ENCODE peak calls at places on chromosome 6, in seven cellular contexts. J is HepG2; W is left ventricle myocardium inferior; K is heart left ventricle; D is CD8-positive, alpha-beta T cell; S is thyroid gland; T is tibial artery. Y is an unnamed sample. For H3K4me1, the result is how much of the 10 kb centered on the place peaks cover.

GRCh38 chr6:110628330-110628729 is 151.9 kb upstream of the SLC22A16 start:
- DNase-seq in J (no peak), W (no peak), K (no peak), D (no peak), S (no peak), T (no peak), Y (no peak)

GRCh38 chr6:169087436-169088046 is 166.1 kb downstream of the THBS2 start:
- DNase-seq in J (no peak), W (no peak), K (no peak), D (no peak), S (no peak), T (no peak), Y (no peak)

GRCh38 chr6:19945843-19946358 is 108.7 kb downstream of the ID4 start:
- DNase-seq in J (no peak), W (no peak), K (no peak), D (no peak), S (no peak), T (no peak), Y (peak)

GRCh38 chr6:18242062-18242851 is 22.1 kb downstream of the DEK start:
- DNase-seq in J (peak), W (no peak), K (no peak), D (no peak), S (no peak), T (no peak), Y (no peak)

GRCh38 chr6:125332664-125333063 is 30.9 kb upstream of the HDDC2 start:
- DNase-seq in J (no peak), W (no peak), K (no peak), D (no peak), S (no peak), T (no peak), Y (no peak)

GRCh38 chr6:32131439-32131948 is 1.4 kb upstream of the FKBPL start:
- DNase-seq in J (no peak), W (no peak), K (no peak), D (no peak), S (no peak), T (no peak), Y (no peak)

GRCh38 chr6:119002069-119002468 is 67.1 kb upstream of the MCM9 start:
- DNase-seq in J (no peak), W (no peak), K (no peak), D (no peak), S (no peak), T (no peak), Y (no peak)

GRCh38 chr6:130848945-130849344 is 21.7 kb downstream of the SMLR1 start:
- DNase-seq in J (no peak), W (no peak), K (no peak), D (no peak), S (no peak), T (no peak), Y (no peak)

GRCh38 chr6:12749531-12750379 is 33.2 kb downstream of the PHACTR1 start:
- DNase-seq in J (no peak), W (no peak), K (no peak), D (no peak), S (no peak), T (no peak), Y (no peak)

GRCh38 chr6:72286911-72287311 is 335.0 kb upstream of the KCNQ5 start:
- DNase-seq in J (no peak), W (no peak), K (no peak), D (no peak), S (no peak), T (no peak), Y (no peak)

GRCh38 chr6:124741341-124741740 is 220.9 kb upstream of the RNF217 start:
- DNase-seq in J (no peak), W (no peak), K (no peak), D (no peak), S (no peak), T (no peak), Y (no peak)

GRCh38 chr6:151784441-151785214 is 22.9 kb upstream of the ESR1 start:
- DNase-seq in J (no peak), W (no peak), K (no peak), D (no peak), S (no peak), T (no peak), Y (no peak)

GRCh38 chr6:164107297-164107995 is 692.9 kb downstream of the QKI start:
- DNase-seq in J (no peak), W (no peak), K (no peak), D (no peak), S (no peak), T (no peak), Y (no peak)

GRCh38 chr6:161830866-161831600 is 557.2 kb upstream of the AGPAT4 start:
- DNase-seq in J (no peak), W (no peak), K (no peak), D (no peak), S (no peak), T (no peak), Y (no peak)

GRCh38 chr6:52494298-52495072 is 74.3 kb downstream of the EFHC1 start:
- DNase-seq in J (no peak), W (no peak), K (no peak), D (no peak), S (no peak), T (no peak), Y (no peak)

GRCh38 chr6:52423448-52423847 is 3.3 kb downstream of the EFHC1 start:
- DNase-seq in J (no peak), W (no peak), K (no peak), D (no peak), S (no peak), T (no peak), Y (no peak)

GRCh38 chr6:139334791-139335446 is 39.5 kb downstream of the CITED2 start:
- DNase-seq in J (no peak), W (no peak), K (no peak), D (no peak), S (no peak), T (no peak), Y (no peak)

GRCh38 chr6:108074057-108074358 is 533 bp downstream of the OSTM1 start:
- DNase-seq in J (peak), W (no peak), K (no peak), D (no peak), S (no peak), T (peak), Y (no peak)

GRCh38 chr6:42295181-42295580 is 77.5 kb upstream of the MRPS10 start:
- DNase-seq in J (no peak), W (no peak), K (no peak), D (no peak), S (no peak), T (no peak), Y (no peak)

DNA sequence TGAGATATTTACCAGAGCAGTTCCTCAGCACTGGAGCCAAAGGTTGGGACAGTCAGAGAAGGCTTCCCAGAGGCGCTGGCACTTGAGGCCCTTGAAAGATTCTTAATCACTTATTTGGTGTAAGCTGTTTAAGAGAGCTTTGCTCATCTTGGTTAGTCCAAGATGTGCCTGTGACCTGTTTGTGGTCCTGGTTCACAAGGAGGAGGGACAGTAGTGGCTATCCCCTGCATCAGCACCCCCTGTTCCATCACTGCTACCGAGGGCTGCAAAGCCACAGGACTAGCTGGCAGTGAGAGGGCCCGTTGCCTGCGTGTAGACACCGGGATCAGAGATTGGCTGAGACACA is 35.7 kb downstream of the VEGFA start:
- DNase-seq in J (peak), W (no peak), K (no peak), D (no peak), S (no peak), T (no peak), Y (no peak)
- H3K4me1 ChIP-seq in J (half or more), W (under half), K (under half), D (under half), S (under half), T (under half), Y (under half)

DNA sequence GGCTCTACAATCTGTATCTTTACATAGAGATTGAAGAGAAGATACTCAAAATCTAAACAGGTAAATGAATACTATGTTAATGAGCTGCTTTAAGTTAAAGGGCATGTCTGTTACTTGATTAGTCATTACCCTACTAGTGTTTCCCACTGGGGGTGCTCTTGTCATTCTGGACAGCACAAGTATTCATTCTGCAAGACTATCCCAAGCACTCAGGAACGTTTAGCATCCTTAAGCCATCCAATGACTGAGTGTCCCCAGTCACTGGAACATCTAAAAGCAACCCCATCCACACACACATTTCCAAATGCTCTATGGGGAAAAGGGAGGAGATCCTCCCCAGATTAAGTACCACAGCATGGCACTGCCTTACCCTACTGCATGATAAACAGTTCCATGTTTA is 25.7 kb downstream of the EZR start:
- DNase-seq in J (peak), W (no peak), K (no peak), D (no peak), S (no peak), T (no peak), Y (no peak)
- H3K4me1 ChIP-seq in J (under half), W (half or more), K (under half), D (half or more), S (half or more), T (under half), Y (under half)

GRCh38 chr6:111663232-111663631 is 57.6 kb upstream of the TRAF3IP2 start:
- DNase-seq in J (no peak), W (peak), K (no peak), D (no peak), S (peak), T (peak), Y (no peak)

GRCh38 chr6:111662192-111662793 is 56.6 kb upstream of the TRAF3IP2 start:
- DNase-seq in J (no peak), W (no peak), K (no peak), D (no peak), S (no peak), T (no peak), Y (no peak)

GRCh38 chr6:111663692-111664564 is 58.2 kb upstream of the TRAF3IP2 start:
- DNase-seq in J (no peak), W (peak), K (peak), D (no peak), S (peak), T (peak), Y (no peak)

GRCh38 chr6:111661541-111662041 is 55.9 kb upstream of the TRAF3IP2 start:
- DNase-seq in J (no peak), W (no peak), K (no peak), D (no peak), S (peak), T (no peak), Y (no peak)

DNA sequence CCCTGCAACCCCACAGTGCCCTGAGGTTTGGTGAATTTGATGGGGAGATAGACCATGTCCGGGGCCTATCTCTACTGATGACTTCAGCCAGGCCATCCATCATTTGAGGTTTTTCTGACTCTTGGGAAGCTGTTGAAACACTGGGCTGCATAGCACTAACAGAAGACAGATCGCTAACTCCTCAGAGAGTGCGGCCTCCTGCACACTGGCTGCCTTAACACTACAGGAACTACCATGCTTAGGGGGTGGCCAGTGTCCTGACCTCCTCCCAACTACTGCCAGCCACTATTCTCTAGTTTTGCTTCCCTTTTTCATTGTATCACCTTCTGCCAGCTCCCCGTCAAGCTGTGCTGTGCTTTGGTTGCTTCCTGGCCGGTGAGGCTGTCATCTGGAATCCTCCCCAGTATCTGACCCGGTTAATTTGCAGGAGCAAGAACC is 57.1 kb upstream of the TRAF3IP2 start:
- DNase-seq in J (no peak), W (no peak), K (no peak), D (no peak), S (no peak), T (no peak), Y (no peak)
- H3K4me1 ChIP-seq in J (under half), W (half or more), K (half or more), D (under half), S (under half), T (under half), Y (under half)

DNA sequence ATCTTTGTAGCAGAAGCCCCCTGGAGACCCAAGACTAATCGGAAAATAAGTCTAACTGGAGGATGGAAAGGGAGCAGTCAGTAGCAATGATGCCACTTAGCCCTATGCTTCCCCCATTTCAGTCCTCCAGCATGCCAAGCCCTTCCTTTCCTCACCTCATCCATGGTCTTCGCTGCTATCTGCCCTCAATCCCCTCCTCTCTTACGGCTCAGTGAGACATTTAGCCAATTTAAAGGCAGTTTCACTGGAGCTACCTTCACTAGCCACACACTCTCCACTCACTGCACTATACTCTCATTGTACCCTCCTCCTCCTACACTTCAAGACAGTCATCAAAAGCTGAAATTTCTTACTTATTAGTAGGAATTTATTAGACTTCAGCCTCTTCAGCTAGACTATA is 111.2 kb downstream of the PDE10A start:
- DNase-seq in J (no peak), W (no peak), K (no peak), D (no peak), S (no peak), T (no peak), Y (no peak)
- H3K4me1 ChIP-seq in J (under half), W (under half), K (under half), D (under half), S (under half), T (under half), Y (under half)

GRCh38 chr6:117191009-117191408 is 74.3 kb upstream of the VGLL2 start:
- DNase-seq in J (no peak), W (no peak), K (no peak), D (no peak), S (no peak), T (no peak), Y (no peak)

GRCh38 chr6:117191448-117191847 is 73.9 kb upstream of the VGLL2 start:
- DNase-seq in J (no peak), W (no peak), K (no peak), D (no peak), S (no peak), T (no peak), Y (no peak)

DNA sequence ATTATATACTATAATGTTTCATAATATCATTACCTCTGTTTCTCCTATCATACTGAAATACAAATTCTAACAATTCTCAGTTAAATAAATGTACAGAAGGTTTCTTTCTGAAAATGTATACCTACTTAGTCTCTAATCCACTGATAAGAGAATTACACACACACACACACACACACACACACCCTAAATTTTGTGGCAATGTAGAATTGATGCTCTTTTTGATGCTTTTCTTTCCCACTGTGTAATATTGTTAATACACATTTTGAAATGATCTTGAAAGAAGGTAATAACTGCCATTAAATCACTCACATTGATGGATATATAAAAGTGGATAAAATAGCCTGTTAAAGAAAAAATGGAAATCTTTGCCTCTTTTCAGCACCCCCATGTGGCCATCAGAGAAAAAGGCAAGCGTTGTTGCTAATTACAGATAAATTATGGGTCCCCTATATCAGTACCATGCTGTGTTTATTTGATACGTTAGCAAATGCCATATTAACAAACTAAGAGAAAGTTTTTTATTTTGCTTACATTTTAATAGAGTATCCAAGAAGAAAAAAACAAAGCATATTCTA is 76.6 kb upstream of the VGLL2 start:
- DNase-seq in J (no peak), W (no peak), K (no peak), D (no peak), S (no peak), T (no peak), Y (no peak)
- H3K4me1 ChIP-seq in J (under half), W (under half), K (under half), D (under half), S (under half), T (under half), Y (under half)

DNA sequence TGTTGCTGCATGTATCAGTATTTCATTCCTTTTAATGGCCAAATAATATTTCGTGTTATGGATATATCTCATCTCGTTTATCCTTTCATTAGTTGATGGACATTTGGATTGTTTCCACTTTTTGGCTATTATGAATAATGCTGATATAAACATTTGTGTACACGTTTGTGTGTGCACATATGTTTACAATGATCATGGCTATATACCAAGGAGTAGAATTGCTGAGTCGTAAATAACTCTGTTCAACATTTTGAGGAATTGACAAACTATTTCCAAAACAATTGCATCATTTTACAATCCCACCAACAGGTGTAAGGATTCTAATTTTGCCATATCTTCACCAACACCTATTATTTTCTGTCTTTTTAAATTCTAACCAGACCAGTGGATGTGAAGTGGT is 26.4 kb upstream of the PNRC1 start:
- DNase-seq in J (no peak), W (no peak), K (no peak), D (no peak), S (no peak), T (no peak), Y (no peak)
- H3K4me1 ChIP-seq in J (under half), W (under half), K (under half), D (under half), S (under half), T (under half), Y (under half)

GRCh38 chr6:107060704-107061103 is 32.7 kb downstream of the MTRES1 start:
- DNase-seq in J (no peak), W (no peak), K (no peak), D (no peak), S (no peak), T (no peak), Y (no peak)
- H3K4me1 ChIP-seq in J (under half), W (under half), K (under half), D (under half), S (under half), T (under half), Y (under half)

DNA sequence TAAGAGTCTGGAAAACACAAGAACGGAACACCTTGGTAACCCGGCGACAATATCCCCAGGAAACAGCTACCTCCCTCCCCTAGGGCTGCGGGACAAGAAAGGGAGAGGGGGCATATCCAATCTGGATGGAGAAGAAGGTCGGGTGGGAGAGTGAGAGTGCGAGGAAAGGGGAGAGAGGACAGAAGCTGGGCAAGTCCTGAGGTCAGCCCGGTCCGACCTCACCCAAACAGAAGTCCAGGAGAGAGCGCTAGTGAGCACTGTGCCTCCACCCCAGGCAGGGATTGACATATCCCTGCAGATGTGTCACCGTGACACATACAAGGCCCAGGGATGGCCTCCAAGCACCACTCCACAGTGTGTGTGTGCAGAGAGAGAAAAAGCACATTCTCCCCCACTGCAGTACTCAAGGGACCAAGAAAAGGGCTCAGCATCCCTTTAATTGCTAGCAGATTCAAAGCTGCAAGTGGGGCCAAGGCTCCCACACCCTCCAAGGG is 3.3 kb downstream of the PXDC1 start:
- DNase-seq in J (peak), W (peak), K (no peak), D (no peak), S (peak), T (peak), Y (peak)
- H3K4me1 ChIP-seq in J (half or more), W (half or more), K (half or more), D (under half), S (under half), T (under half), Y (under half)

DNA sequence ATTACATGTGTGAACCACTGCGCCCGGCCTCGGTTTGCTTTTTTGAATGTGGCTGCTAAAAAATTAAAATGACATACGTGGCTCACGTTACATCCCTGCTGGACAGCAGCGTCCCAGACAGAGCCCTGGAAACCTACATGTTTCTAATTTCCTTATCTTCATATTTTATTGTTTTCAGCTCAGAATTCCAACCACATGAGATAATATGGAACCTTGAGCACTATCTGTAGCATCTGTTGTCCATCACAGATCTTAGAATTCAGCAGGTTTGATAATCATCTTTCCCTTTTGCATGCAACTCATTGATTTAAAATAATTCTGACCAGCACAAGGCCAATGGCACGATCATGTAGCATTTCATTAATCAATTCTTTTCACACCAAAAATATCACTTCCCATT is 25.9 kb upstream of the CCR6 start:
- DNase-seq in J (no peak), W (no peak), K (no peak), D (no peak), S (no peak), T (no peak), Y (no peak)
- H3K4me1 ChIP-seq in J (under half), W (under half), K (under half), D (under half), S (under half), T (under half), Y (under half)

DNA sequence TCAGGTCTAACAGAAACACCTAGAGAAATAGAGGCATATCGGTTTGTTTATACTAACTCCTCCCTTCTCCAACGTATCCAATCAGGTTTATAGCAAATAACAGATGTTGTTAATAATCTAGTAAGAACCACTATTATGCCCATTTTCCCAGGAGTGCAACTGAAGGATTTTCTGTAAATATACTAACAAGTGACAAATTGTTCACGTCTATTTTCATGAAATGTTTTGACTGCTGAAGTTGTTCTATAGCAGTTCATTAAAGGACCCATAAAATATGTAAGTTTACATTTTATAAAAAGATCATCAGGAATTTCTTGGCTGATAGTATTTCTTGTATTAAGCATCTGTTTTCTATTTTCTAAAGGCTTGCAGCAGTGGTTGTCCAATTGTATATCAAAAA is 301.5 kb upstream of the TCF21 start:
- DNase-seq in J (no peak), W (no peak), K (no peak), D (no peak), S (no peak), T (no peak), Y (no peak)
- H3K4me1 ChIP-seq in J (under half), W (under half), K (under half), D (under half), S (under half), T (under half), Y (under half)